ENCODE peak calls at places on chromosome 13, in ten cellular contexts. B is epithelial cell of esophagus; P is tibial nerve; M is activated T-cell treated with anti-CD3 and anti-CD28 coated beads, Interleukin-2, amount 50 U/mL, for 72 hours; J is activated naive CD4-positive, alpha-beta T cell; O is T-helper 1 cell; L is caudate nucleus; S is HCEC 1CT; F is T-helper 2 cell; H is NCI-H69. Q is an unnamed sample.

GRCh38 chr13:46160474-46161066 is 21.4 kb downstream of the LCP1 start:
- DNase-seq in B (peak), P (no peak), M (peak), J (no peak), O (no peak), L (no peak), S (peak), F (peak), H (peak), Q (peak)

GRCh38 chr13:72448082-72448481 is 279.3 kb downstream of the MZT1 start:
- DNase-seq in B (no peak), P (no peak), M (no peak), J (no peak), O (no peak), L (no peak), S (no peak), F (no peak), H (no peak), Q (no peak)

GRCh38 chr13:32330438-32330837 is 15.1 kb downstream of the BRCA2 start:
- DNase-seq in B (peak), P (no peak), M (no peak), J (no peak), O (no peak), L (no peak), S (peak), F (no peak), H (no peak), Q (peak)

GRCh38 chr13:80529734-80530133 is 188.8 kb upstream of the SPRY2 start:
- DNase-seq in B (peak), P (no peak), M (no peak), J (no peak), O (no peak), L (no peak), S (peak), F (no peak), H (no peak), Q (no peak)

GRCh38 chr13:71721117-71721516 is 145.9 kb downstream of the DACH1 start:
- DNase-seq in B (no peak), P (no peak), M (no peak), J (no peak), O (no peak), L (no peak), S (no peak), F (no peak), H (peak), Q (no peak)

GRCh38 chr13:96958286-96958891 is 35.9 kb downstream of the OXGR1 start:
- DNase-seq in B (peak), P (peak), M (no peak), J (no peak), O (no peak), L (peak), S (peak), F (no peak), H (peak), Q (peak)

GRCh38 chr13:61833228-61833627 is 417.6 kb upstream of the PCDH20 start:
- DNase-seq in B (peak), P (no peak), M (no peak), J (no peak), O (no peak), L (no peak), S (no peak), F (no peak), H (no peak), Q (no peak)

GRCh38 chr13:42011601-42012401 is 36.6 kb upstream of the DGKH start:
- DNase-seq in B (peak), P (no peak), M (no peak), J (no peak), O (no peak), L (no peak), S (no peak), F (no peak), H (peak), Q (no peak)

GRCh38 chr13:32650705-32651311 is 64.6 kb downstream of the PDS5B start:
- DNase-seq in B (peak), P (peak), M (peak), J (no peak), O (peak), L (peak), S (peak), F (peak), H (peak), Q (peak)

GRCh38 chr13:105670179-105671015 is 865.1 kb downstream of the EFNB2 start:
- DNase-seq in B (no peak), P (no peak), M (no peak), J (no peak), O (no peak), L (no peak), S (no peak), F (no peak), H (no peak), Q (no peak)

GRCh38 chr13:99208185-99208584 is 7.5 kb downstream of the UBAC2 start:
- DNase-seq in B (no peak), P (no peak), M (no peak), J (no peak), O (no peak), L (no peak), S (no peak), F (no peak), H (peak), Q (no peak)

GRCh38 chr13:31236211-31236786 is 36.5 kb downstream of the B3GLCT start:
- DNase-seq in B (peak), P (peak), M (no peak), J (no peak), O (no peak), L (peak), S (peak), F (no peak), H (peak), Q (peak)

GRCh38 chr13:24802074-24802473 is 38.1 kb downstream of the RNF17 start:
- DNase-seq in B (peak), P (no peak), M (no peak), J (no peak), O (no peak), L (no peak), S (peak), F (no peak), H (no peak), Q (no peak)

GRCh38 chr13:44346534-44346933 is 27.1 kb upstream of the SERP2 start:
- DNase-seq in B (no peak), P (no peak), M (no peak), J (no peak), O (no peak), L (no peak), S (no peak), F (no peak), H (no peak), Q (no peak)

GRCh38 chr13:86510792-86511191 is 711.6 kb upstream of the SLITRK6 start:
- DNase-seq in B (no peak), P (no peak), M (no peak), J (no peak), O (no peak), L (no peak), S (no peak), F (no peak), H (no peak), Q (no peak)

Q was measured in fibroblast of the conjunctiva.